ENCODE peak calls at places on chromosomes 3 and 15, in six cellular contexts. H is HepG2, M is A549, L is K562, W is NB4, J is GM12878. O is an unnamed sample.

GRCh38 chr15:25426896-25427610 is 11.8 kb downstream of the UBE3A start:
- DNase-seq in L (no peak), J (no peak), H (no peak), M (no peak), W (no peak), O (peak)

GRCh38 chr3:78645628-78646310 is 1122.0 kb downstream of the ROBO1 start:
- DNase-seq in M (peak), W (peak), L (peak), H (peak), J (peak), O (peak)

GRCh38 chr3:149277338-149277813 is 55.7 kb upstream of the CP start:
- DNase-seq in J (peak), L (no peak), W (peak), H (peak), M (peak), O (peak)

GRCh38 chr3:72903004-72903403 is 15.2 kb downstream of the GXYLT2 start:
- DNase-seq in W (no peak), L (no peak), H (peak), J (no peak), M (peak), O (no peak)

GRCh38 chr3:193589616-193590015 is 3.4 kb upstream of the OPA1 start:
- DNase-seq in H (no peak), W (no peak), J (no peak), M (no peak), L (no peak), O (no peak)

GRCh38 chr3:65078748-65079147 is 390.9 kb upstream of the ADAMTS9 start:
- DNase-seq in J (no peak), H (no peak), W (no peak), L (no peak), M (no peak), O (no peak)

GRCh38 chr3:36907911-36908646 is 36.8 kb downstream of the TRANK1 start:
- DNase-seq in J (peak), M (peak), W (peak), L (peak), H (peak), O (peak)

GRCh38 chr15:43903864-43904290 is 77.1 kb downstream of the WDR76 start:
- DNase-seq in H (peak), L (peak), W (peak), M (peak), J (peak), O (peak)

GRCh38 chr3:8867646-8868045 is 95.6 kb downstream of the RAD18 start:
- DNase-seq in L (no peak), M (no peak), W (no peak), H (no peak), J (no peak), O (no peak)

GRCh38 chr3:195068045-195068444 is 202.9 kb downstream of the XXYLT1 start:
- DNase-seq in J (no peak), L (no peak), M (no peak), H (no peak), W (no peak), O (peak)

GRCh38 chr3:64392001-64392400 is 166.7 kb upstream of the PRICKLE2 start:
- DNase-seq in W (no peak), J (no peak), L (no peak), H (no peak), M (no peak), O (no peak)

GRCh38 chr3:45612138-45612537 is 17.6 kb downstream of the LIMD1 start:
- DNase-seq in J (no peak), L (no peak), H (no peak), M (no peak), W (no peak), O (no peak)
- TF ChIP-seq MYC in J (no peak), L (no peak), H (no peak), M (no peak), W (no peak), O (no peak)

GRCh38 chr15:39828374-39828931 is 45.8 kb upstream of the FSIP1 start:
- DNase-seq in H (no peak), W (no peak), J (no peak), M (no peak), L (no peak), O (peak)
- TF ChIP-seq MYC in H (no peak), W (no peak), J (no peak), M (no peak), L (no peak), O (no peak)

DNA sequence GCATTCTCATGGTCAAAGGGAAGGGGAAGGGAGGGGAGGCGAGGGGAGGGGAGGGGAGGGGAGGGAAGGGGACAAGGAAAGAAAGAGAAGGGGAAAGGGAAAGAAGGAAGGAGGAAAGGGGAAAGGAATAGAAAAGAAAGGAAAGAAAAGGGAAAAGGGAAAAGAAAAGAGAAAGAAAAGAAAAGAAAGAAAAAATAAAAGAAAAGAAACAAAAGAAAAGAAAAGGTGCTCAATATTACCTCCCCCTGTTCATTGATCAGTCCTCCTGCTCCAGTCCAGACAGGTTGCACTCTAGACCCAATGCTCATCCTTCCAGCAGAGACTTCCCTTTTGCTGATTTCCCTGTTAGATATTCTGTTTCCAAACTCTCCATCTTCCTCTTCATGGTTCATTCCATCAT is 18.0 kb upstream of the OR5K3 start:
- DNase-seq in M (no peak), W (no peak), H (no peak), L (no peak), J (no peak), O (no peak)
- TF ChIP-seq MYC in M (no peak), W (no peak), H (no peak), L (no peak), J (no peak), O (no peak)

GRCh38 chr3:105166893-105167292 is 199.8 kb upstream of the ALCAM start:
- DNase-seq in H (no peak), J (no peak), L (no peak), M (no peak), W (no peak), O (no peak)
- TF ChIP-seq MYC in H (no peak), J (no peak), L (no peak), M (no peak), W (no peak), O (no peak)

GRCh38 chr3:125194849-125195601 is 17.5 kb downstream of the SLC12A8 start:
- DNase-seq in L (no peak), J (no peak), M (no peak), H (no peak), W (no peak), O (no peak)
- TF ChIP-seq MYC in L (no peak), J (no peak), M (no peak), H (no peak), W (no peak), O (no peak)

O was measured in endothelial cell of umbilical vein.